ENCODE peak calls at places on chromosomes 16 and 17, in five cellular contexts. T is HuH-7, M is NCI-H774, Y is SK-N-SH, B is GM19239. Z is an unnamed sample.

GRCh38 chr17:10360578-10360977 is 12.2 kb downstream of the MYH13 start:
- DNase-seq in M (no peak), B (no peak), Y (no peak), T (no peak), Z (no peak)

GRCh38 chr17:12406623-12407228 is 259.0 kb upstream of the MYOCD start:
- DNase-seq in M (no peak), T (no peak), Y (no peak), B (no peak), Z (no peak)

GRCh38 chr17:15257316-15257925 is 7.7 kb downstream of the PMP22 start:
- DNase-seq in B (peak), T (peak), M (no peak), Y (peak), Z (peak)

GRCh38 chr17:30117548-30118155 is 1.0 kb downstream of the NSRP1 start:
- DNase-seq in M (no peak), T (no peak), Y (no peak), B (no peak), Z (no peak)

GRCh38 chr16:69823831-69824563 is 61.9 kb downstream of the WWP2 start:
- DNase-seq in B (peak), Y (no peak), T (no peak), M (no peak), Z (no peak)

GRCh38 chr16:66036162-66036561 is 330.3 kb upstream of the CDH5 start:
- DNase-seq in Y (no peak), T (no peak), B (no peak), M (no peak), Z (no peak)

GRCh38 chr16:55713103-55713502 is 57.3 kb downstream of the SLC6A2 start:
- DNase-seq in B (no peak), T (no peak), Y (no peak), M (no peak), Z (no peak)

GRCh38 chr16:28112908-28113307 is 49.4 kb upstream of the GSG1L start:
- DNase-seq in M (no peak), Y (no peak), T (no peak), B (no peak), Z (no peak)

GRCh38 chr17:81241648-81242420 is 2.7 kb downstream of the NDUFAF8 start:
- DNase-seq in T (peak), M (peak), Y (peak), B (peak), Z (peak)

GRCh38 chr16:87062569-87063442 is 254.4 kb downstream of the C16orf95 start:
- DNase-seq in T (peak), M (peak), B (peak), Y (peak), Z (peak)